ENCODE peak calls at places on chromosome 20, in five cellular contexts. N is GM10248, K is progenitor cell of endocrine pancreas, W is EH, T is pons. U is an unnamed sample.

GRCh38 chr20:47355489-47356219 is 845 bp downstream of the ZMYND8 start:
- DNase-seq in K (no peak), T (peak), N (no peak), W (no peak), U (no peak)

GRCh38 chr20:48181536-48181935 is 396.3 kb upstream of the SULF2 start:
- DNase-seq in W (no peak), T (no peak), K (no peak), N (no peak), U (no peak)

GRCh38 chr20:1469925-1470571 is 3.4 kb upstream of the NSFL1C start:
- DNase-seq in N (peak), W (peak), T (peak), K (peak), U (peak)

GRCh38 chr20:12528591-12529041 is 480.2 kb upstream of the SPTLC3 start:
- DNase-seq in W (no peak), K (no peak), T (no peak), N (no peak), U (no peak)

GRCh38 chr20:11496382-11496781 is 421.3 kb upstream of the BTBD3 start:
- DNase-seq in T (no peak), W (peak), K (no peak), N (no peak), U (no peak)

GRCh38 chr20:39429716-39430115 is 467.6 kb downstream of the DHX35 start:
- DNase-seq in N (no peak), K (no peak), W (no peak), T (peak), U (no peak)

GRCh38 chr20:17965042-17965697 is 3.4 kb downstream of the SNX5 start:
- DNase-seq in W (no peak), T (no peak), K (no peak), N (no peak), U (no peak)

GRCh38 chr20:63953764-63954429 is 2.3 kb downstream of the UCKL1 start:
- DNase-seq in T (no peak), K (no peak), N (no peak), W (no peak), U (no peak)

GRCh38 chr20:10619427-10619826 is 54.4 kb downstream of the JAG1 start:
- DNase-seq in K (no peak), W (peak), T (no peak), N (no peak), U (no peak)

GRCh38 chr20:5788385-5788895 is 38.2 kb downstream of the SHLD1 start:
- DNase-seq in N (peak), W (peak), K (peak), T (peak), U (peak)

GRCh38 chr20:7723284-7723683 is 217.0 kb downstream of the HAO1 start:
- DNase-seq in K (no peak), W (no peak), T (no peak), N (no peak), U (no peak)

GRCh38 chr20:38210741-38211140 is 45.7 kb upstream of the TGM2 start:
- DNase-seq in N (no peak), K (no peak), T (no peak), W (peak), U (no peak)

GRCh38 chr20:63968928-63969760 is 586 bp downstream of the ZNF512B start:
- DNase-seq in K (peak), T (no peak), N (no peak), W (no peak), U (no peak)

GRCh38 chr20:62020935-62021701 is 44.6 kb downstream of the TAF4 start:
- DNase-seq in N (no peak), T (no peak), K (no peak), W (no peak), U (no peak)

GRCh38 chr20:44309763-44310663 is 989 bp downstream of the FITM2 start:
- DNase-seq in T (peak), K (no peak), W (peak), N (no peak), U (no peak)

GRCh38 chr20:63135411-63135810 is 80.5 kb downstream of the YTHDF1 start:
- DNase-seq in T (no peak), W (no peak), K (no peak), N (no peak), U (no peak)

GRCh38 chr20:61361501-61361900 is 109.4 kb downstream of the CDH4 start:
- DNase-seq in W (no peak), K (no peak), T (no peak), N (no peak), U (no peak)

GRCh38 chr20:56995635-56996075 is 270.8 kb downstream of the BMP7 start:
- DNase-seq in N (peak), T (no peak), W (no peak), K (peak), U (peak)

GRCh38 chr20:44279228-44279627 is 31.8 kb downstream of the FITM2 start:
- DNase-seq in K (no peak), T (no peak), N (no peak), W (peak), U (peak)

GRCh38 chr20:50129662-50130345 is 16.9 kb upstream of the UBE2V1 start:
- DNase-seq in T (no peak), W (no peak), N (no peak), K (no peak), U (no peak)

GRCh38 chr20:3172126-3172932 is 1.0 kb downstream of the LZTS3 start:
- DNase-seq in N (peak), W (no peak), T (no peak), K (no peak), U (no peak)

GRCh38 chr20:6705920-6706500 is 61.5 kb upstream of the BMP2 start:
- DNase-seq in T (no peak), K (no peak), W (peak), N (no peak), U (no peak)

GRCh38 chr20:57902478-57902877 is 192.7 kb upstream of the PMEPA1 start:
- DNase-seq in N (no peak), W (peak), K (no peak), T (no peak), U (peak)

GRCh38 chr20:62637110-62637509 is 5.2 kb upstream of the SLCO4A1 start:
- DNase-seq in T (no peak), N (no peak), W (no peak), K (no peak), U (no peak)

GRCh38 chr20:58706150-58706892 is 13.7 kb downstream of the NPEPL1 start:
- DNase-seq in N (no peak), W (no peak), T (no peak), K (no peak), U (no peak)

GRCh38 chr20:4691753-4692152 is 30.0 kb upstream of the PRND start:
- DNase-seq in K (no peak), N (no peak), W (peak), T (no peak), U (no peak)

GRCh38 chr20:38999965-39000910 is 38.1 kb downstream of the DHX35 start:
- DNase-seq in W (no peak), N (no peak), K (no peak), T (no peak), U (no peak)

GRCh38 chr20:46590453-46590852 is 40.0 kb upstream of the OCSTAMP start:
- DNase-seq in K (no peak), W (no peak), N (no peak), T (no peak), U (no peak)

GRCh38 chr20:61186771-61187170 is 65.3 kb upstream of the CDH4 start:
- DNase-seq in W (peak), T (no peak), K (no peak), N (no peak), U (no peak)

GRCh38 chr20:2729251-2729713 is 36.7 kb downstream of the EBF4 start:
- DNase-seq in N (no peak), W (peak), T (no peak), K (no peak), U (no peak)

GRCh38 chr20:58075980-58076749 is 152.3 kb downstream of the ANKRD60 start:
- DNase-seq in N (no peak), T (no peak), K (no peak), W (no peak), U (no peak)

U was measured in GM12865.